ENCODE peak calls at places on chromosome 3, in ten cellular contexts. P, W, B, Z, H, U, G, L, T and Q are unnamed samples.

GRCh38 chr3:140134231-140134630 is 199.2 kb downstream of the CLSTN2 start:
- DNase-seq in L (no peak), B (no peak), T (no peak), G (no peak), H (no peak), Z (no peak), U (no peak), W (no peak), P (no peak), Q (no peak)

GRCh38 chr3:161081675-161082462 is 23.3 kb downstream of the B3GALNT1 start:
- DNase-seq in T (peak), H (no peak), G (no peak), Z (no peak), U (no peak), P (no peak), L (peak), W (no peak), B (no peak), Q (no peak)

GRCh38 chr3:37987751-37988179 is 2.8 kb upstream of the VILL start:
- DNase-seq in P (peak), T (peak), U (no peak), B (peak), Z (no peak), L (no peak), G (no peak), W (no peak), H (no peak), Q (no peak)

GRCh38 chr3:14913071-14913925 is 34.1 kb upstream of the NR2C2 start:
- DNase-seq in H (no peak), U (no peak), W (no peak), P (no peak), L (no peak), G (peak), Z (no peak), B (no peak), T (no peak), Q (no peak)

GRCh38 chr3:15108082-15108545 is 9.2 kb upstream of the RBSN start:
- DNase-seq in T (peak), U (peak), L (peak), H (peak), G (peak), W (no peak), P (peak), B (peak), Z (peak), Q (no peak)

GRCh38 chr3:140913728-140914127 is 27.9 kb upstream of the SLC25A36 start:
- DNase-seq in Z (no peak), B (no peak), W (no peak), H (no peak), T (no peak), G (no peak), L (no peak), P (no peak), U (no peak), Q (no peak)

GRCh38 chr3:47421741-47422649 is 41.2 kb downstream of the PTPN23 start:
- DNase-seq in L (peak), H (no peak), B (peak), P (no peak), W (no peak), G (no peak), U (peak), T (peak), Z (peak), Q (no peak)

GRCh38 chr3:160981217-160981938 is 123.8 kb downstream of the B3GALNT1 start:
- DNase-seq in U (no peak), B (no peak), W (no peak), P (no peak), T (peak), L (peak), Z (no peak), G (no peak), H (no peak), Q (no peak)

GRCh38 chr3:52934626-52935530 is 37.5 kb upstream of the STIMATE start:
- DNase-seq in Z (peak), L (peak), G (peak), B (peak), W (no peak), T (peak), H (no peak), U (peak), P (peak), Q (no peak)

GRCh38 chr3:69407908-69408307 is 22.0 kb upstream of the FRMD4B start:
- DNase-seq in P (no peak), Z (no peak), U (no peak), L (no peak), W (no peak), G (no peak), T (no peak), B (no peak), H (no peak), Q (no peak)

GRCh38 chr3:52153389-52154096 is 680 bp downstream of the POC1A start:
- DNase-seq in U (peak), G (peak), T (peak), B (peak), H (no peak), W (peak), Z (peak), L (peak), P (peak), Q (no peak)

GRCh38 chr3:146117406-146118285 is 43.3 kb downstream of the PLOD2 start:
- DNase-seq in P (peak), B (no peak), U (peak), L (peak), G (no peak), T (peak), W (no peak), Z (no peak), H (no peak), Q (no peak)

GRCh38 chr3:25493246-25493645 is 65.2 kb downstream of the RARB start:
- DNase-seq in Z (no peak), H (no peak), U (peak), L (peak), B (no peak), W (no peak), P (no peak), T (no peak), G (no peak), Q (no peak)

GRCh38 chr3:73137736-73138403 is 76.4 kb downstream of the EBLN2 start:
- DNase-seq in L (no peak), T (no peak), G (no peak), W (no peak), B (no peak), H (no peak), U (no peak), Z (no peak), P (no peak), Q (no peak)

GRCh38 chr3:113193298-113193697 is 18.1 kb upstream of the BOC start:
- DNase-seq in W (no peak), L (peak), G (no peak), P (no peak), Z (no peak), U (no peak), H (no peak), B (no peak), T (peak), Q (no peak)

GRCh38 chr3:11212301-11212613 is 58.0 kb downstream of the HRH1 start:
- DNase-seq in Z (no peak), U (no peak), G (no peak), B (no peak), H (no peak), L (no peak), T (peak), W (no peak), P (peak), Q (no peak)

DNA sequence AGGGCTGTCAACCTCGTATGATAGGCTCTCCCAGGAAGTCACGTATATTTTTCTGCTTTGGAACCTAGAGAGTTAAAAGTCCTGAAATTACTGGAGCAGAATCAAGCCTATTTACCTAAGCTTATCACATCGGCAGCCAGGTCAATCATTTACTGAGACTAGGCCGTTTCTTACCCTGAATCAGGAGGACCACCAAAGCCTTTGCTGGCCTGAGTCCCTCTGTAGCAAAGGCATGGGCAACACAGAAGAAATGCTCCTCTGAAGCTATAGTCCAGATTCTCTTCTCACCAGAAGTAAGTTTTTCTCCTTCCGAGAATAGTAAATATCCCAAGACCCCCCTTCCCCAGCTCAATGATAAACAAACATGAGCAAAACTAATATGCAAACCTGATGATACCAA is 125.9 kb upstream of the PHLDB2 start:
- DNase-seq in P (no peak), H (no peak), Z (no peak), U (peak), T (no peak), W (no peak), B (no peak), G (no peak), L (no peak), Q (no peak)
- H3K27ac ChIP-seq in P (no peak), H (no peak), Z (no peak), U (peak), T (peak), W (peak), B (no peak), G (no peak), L (no peak), Q (peak)

GRCh38 chr3:99714146-99714545 is 75.8 kb downstream of the COL8A1 start:
- DNase-seq in L (peak), G (no peak), T (peak), P (peak), Z (no peak), B (no peak), U (no peak), W (no peak), H (no peak), Q (no peak)
- H3K27ac ChIP-seq in L (no peak), G (no peak), T (peak), P (no peak), Z (no peak), B (no peak), U (no peak), W (no peak), H (no peak), Q (no peak)

DNA sequence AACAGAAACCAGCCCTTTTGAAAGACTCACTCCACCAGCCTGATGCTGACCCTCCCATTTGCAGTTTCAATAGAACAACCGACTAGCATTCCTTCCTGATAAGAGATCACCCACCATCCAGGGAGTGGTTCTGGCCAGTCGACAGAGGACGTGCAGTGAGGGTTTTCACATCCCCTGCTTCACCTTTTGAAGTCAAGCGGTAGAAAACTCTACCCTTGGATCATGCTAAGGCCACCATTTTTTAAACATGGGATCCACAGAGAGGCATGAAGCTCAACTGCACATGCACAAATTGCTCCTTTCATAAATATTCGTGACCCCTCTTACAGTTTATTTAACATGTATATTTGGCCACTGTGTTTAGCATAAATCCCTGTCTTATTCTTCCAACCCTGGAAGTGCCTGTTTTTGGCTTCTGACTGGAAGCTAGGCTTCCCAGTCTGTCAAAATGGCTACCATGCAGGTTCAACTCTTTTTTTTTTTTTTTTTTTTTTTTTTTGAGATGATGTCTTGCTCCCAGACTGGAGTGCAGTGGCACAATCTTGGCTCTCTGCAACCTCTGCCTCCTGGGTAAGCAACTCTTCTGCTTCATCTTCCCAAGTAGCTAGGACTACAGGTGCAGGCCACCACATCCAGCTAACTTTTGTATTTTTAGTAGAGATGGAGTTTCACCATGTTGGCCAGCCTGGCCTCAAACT is 1.0 kb upstream of the THUMPD3 start:
- DNase-seq in G (no peak), L (no peak), B (no peak), T (no peak), H (no peak), P (no peak), W (no peak), Z (no peak), U (no peak), Q (no peak)
- H3K27ac ChIP-seq in G (no peak), L (no peak), B (no peak), T (no peak), H (no peak), P (no peak), W (peak), Z (peak), U (peak), Q (peak)

GRCh38 chr3:17207979-17208378 is 323.2 kb downstream of the PLCL2 start:
- DNase-seq in U (no peak), Z (no peak), L (no peak), H (no peak), T (no peak), W (no peak), G (no peak), P (no peak), B (no peak), Q (no peak)
- H3K27ac ChIP-seq in U (no peak), Z (no peak), L (no peak), H (no peak), T (no peak), W (no peak), G (no peak), P (no peak), B (no peak), Q (no peak)

DNA sequence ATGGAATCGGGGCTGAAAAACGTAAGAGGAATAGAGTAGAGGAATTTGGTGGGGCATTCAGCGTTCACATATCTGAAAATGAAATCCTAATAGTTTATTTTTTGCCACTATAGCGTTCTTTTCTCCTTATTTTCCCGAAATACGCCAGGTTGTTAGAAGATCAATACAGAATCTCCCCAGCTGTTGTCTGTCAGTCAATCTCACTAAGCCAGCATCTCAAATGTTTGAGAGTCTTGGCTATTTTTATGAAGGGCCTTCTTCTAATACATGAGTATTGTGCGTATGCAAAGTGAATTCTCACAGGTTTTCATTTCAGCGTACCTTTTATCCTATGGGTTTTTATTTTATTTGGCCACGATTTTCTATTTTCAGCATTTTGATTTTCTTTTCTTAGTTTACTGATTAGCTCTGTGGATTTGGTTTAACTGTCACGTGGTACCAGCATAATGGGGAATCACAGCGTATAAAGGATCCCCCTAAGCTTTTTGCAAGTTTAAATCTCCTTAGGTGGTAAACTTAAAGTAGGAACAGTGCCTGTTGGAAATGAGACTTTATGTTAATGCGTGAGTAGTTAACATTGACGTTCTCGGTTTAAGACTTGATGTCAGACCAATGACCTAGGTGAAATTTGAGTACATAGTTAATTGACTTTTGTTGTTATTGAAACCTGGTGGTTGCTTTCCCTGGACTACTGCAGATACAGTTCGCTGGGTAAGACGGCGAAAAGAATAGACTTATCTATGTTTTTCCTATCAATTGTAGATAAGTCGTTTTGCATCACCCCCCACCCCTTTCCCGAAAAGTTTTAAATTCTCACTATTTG is 1.3 kb downstream of the FXR1 start:
- DNase-seq in G (no peak), Z (no peak), T (peak), U (no peak), H (no peak), L (peak), B (no peak), P (peak), W (no peak), Q (no peak)
- H3K27ac ChIP-seq in G (no peak), Z (peak), T (no peak), U (peak), H (peak), L (peak), B (no peak), P (no peak), W (no peak), Q (peak)

DNA sequence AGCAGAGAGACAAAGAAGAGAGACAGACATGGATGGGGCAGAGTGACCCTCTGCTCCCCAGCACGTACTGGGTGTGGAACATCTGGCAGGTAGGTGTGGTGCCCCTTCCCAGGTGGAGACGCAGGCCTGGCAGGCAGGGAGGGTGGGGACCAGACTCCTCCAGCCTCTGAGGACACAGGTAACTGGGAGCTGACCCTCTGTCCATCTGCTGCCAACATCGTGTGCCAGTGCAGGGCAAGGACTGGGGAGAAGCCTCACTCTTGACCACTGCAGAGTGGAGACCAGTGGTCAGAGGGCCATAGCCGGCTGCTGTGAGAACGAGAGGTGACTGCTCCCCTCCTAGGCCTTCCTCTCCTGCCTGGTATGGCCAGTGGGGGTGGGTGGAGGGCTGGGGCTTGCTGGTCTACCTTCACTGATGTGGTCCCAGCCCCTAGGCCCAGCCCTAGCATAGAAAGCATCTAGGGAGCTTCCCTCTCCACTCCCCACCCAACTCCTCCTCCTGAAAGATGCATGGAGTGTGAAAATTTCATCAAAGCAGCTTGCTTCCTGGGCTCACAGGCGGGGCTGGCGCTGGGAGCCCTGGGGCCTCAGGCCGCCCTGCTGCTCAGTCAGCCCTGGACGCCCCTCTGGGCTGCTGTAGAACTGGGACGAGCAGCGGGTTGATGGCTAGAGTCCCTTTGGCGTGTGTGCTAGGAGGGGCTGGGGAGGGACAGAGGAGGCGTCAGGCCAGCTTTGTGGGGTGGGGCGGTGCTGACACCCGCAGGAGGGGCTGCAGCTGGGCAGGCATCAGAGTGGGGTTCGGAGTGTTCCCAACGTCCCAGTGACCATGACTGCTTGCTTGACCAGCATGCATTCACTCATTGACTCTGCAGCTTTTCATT is 90.3 kb downstream of the PLXNA1 start:
- DNase-seq in B (no peak), G (no peak), W (no peak), P (no peak), U (no peak), H (no peak), L (no peak), Z (peak), T (no peak), Q (no peak)
- H3K27ac ChIP-seq in B (no peak), G (no peak), W (peak), P (no peak), U (no peak), H (peak), L (no peak), Z (no peak), T (no peak), Q (no peak)

GRCh38 chr3:195587824-195588223 is 4.1 kb upstream of the APOD start:
- DNase-seq in U (no peak), T (no peak), L (no peak), G (no peak), P (no peak), Z (no peak), B (no peak), W (no peak), H (no peak), Q (no peak)

GRCh38 chr3:195583831-195584542 is at the start of gene APOD:
- DNase-seq in U (peak), G (no peak), L (peak), W (peak), P (peak), H (no peak), B (peak), T (no peak), Z (peak), Q (peak)

GRCh38 chr3:195582947-195583346 is 793 bp downstream of the APOD start:
- DNase-seq in G (peak), Z (no peak), B (peak), L (no peak), P (no peak), W (peak), T (no peak), H (no peak), U (peak), Q (no peak)

GRCh38 chr3:195587406-195587805 is 3.7 kb upstream of the APOD start:
- DNase-seq in H (no peak), Z (no peak), P (no peak), U (no peak), T (no peak), W (peak), L (no peak), G (no peak), B (no peak), Q (no peak)

GRCh38 chr3:195584543-195584870 is 767 bp upstream of the APOD start:
- DNase-seq in U (no peak), T (no peak), Z (no peak), G (no peak), W (no peak), P (no peak), B (no peak), L (no peak), H (no peak), Q (no peak)
- H3K27ac ChIP-seq in U (no peak), T (no peak), Z (peak), G (no peak), W (no peak), P (no peak), B (no peak), L (peak), H (peak), Q (peak)

DNA sequence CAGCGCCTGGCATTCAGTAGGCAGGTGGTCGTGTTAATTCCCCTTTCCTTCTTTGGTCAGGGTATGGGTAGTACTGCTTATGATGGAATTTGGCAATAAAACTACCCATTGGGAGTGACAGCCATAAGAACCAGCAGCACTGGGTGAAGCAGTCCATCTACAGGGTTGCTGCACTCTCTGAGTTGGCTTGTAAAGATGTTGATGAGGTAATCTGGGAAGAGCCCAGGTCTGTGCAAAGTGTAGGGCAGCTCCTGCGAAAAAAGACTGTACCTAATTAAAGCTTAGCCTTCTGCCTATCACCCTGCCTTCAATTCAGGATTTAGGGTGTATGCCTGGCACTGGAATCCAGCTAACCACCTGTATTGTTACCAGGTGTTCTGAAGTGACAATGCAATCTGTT is 4.7 kb upstream of the FETUB start:
- DNase-seq in H (no peak), W (no peak), G (no peak), L (no peak), P (no peak), U (no peak), T (no peak), Z (no peak), B (no peak), Q (no peak)
- H3K27ac ChIP-seq in H (no peak), W (no peak), G (no peak), L (no peak), P (no peak), U (no peak), T (no peak), Z (no peak), B (no peak), Q (no peak)